ENCODE peak calls at places on chromosomes 2 and 18, in seven cellular contexts. One of them, this sample, is unnamed. For H3K9me2, the result is how much of the 10 kb centered on the place peaks cover.

GRCh38 chr2:69375494-69376353 is 11.3 kb downstream of the GFPT1 start:
- DNase-seq in OCI-LY7: peak
- DNase-seq in PC-9: no peak
- DNase-seq in GM23338: peak
- DNase-seq in Karpas-422: peak
- DNase-seq in PC-3: peak
- DNase-seq in HCT116: peak
- DNase-seq in this sample: peak

GRCh38 chr2:72081450-72081849 is 66.2 kb downstream of the CYP26B1 start:
- DNase-seq in PC-9: no peak
- DNase-seq in HCT116: no peak
- DNase-seq in GM23338: no peak
- DNase-seq in OCI-LY7: no peak
- DNase-seq in Karpas-422: no peak
- DNase-seq in PC-3: no peak
- DNase-seq in this sample: peak

GRCh38 chr2:2507471-2507997 is 176.5 kb upstream of the MYT1L start:
- DNase-seq in PC-9: no peak
- DNase-seq in PC-3: no peak
- DNase-seq in Karpas-422: no peak
- DNase-seq in HCT116: no peak
- DNase-seq in OCI-LY7: no peak
- DNase-seq in GM23338: no peak
- DNase-seq in this sample: no peak

GRCh38 chr2:25712455-25712854 is 39.1 kb upstream of the DTNB start:
- DNase-seq in PC-3: no peak
- DNase-seq in GM23338: no peak
- DNase-seq in Karpas-422: no peak
- DNase-seq in OCI-LY7: no peak
- DNase-seq in PC-9: no peak
- DNase-seq in HCT116: no peak
- DNase-seq in this sample: no peak

GRCh38 chr2:18378020-18378653 is 182.3 kb downstream of the RDH14 start:
- DNase-seq in Karpas-422: peak
- DNase-seq in PC-3: peak
- DNase-seq in GM23338: peak
- DNase-seq in HCT116: peak
- DNase-seq in OCI-LY7: peak
- DNase-seq in PC-9: peak
- DNase-seq in this sample: peak

GRCh38 chr18:14941256-14941655 is 193.3 kb downstream of the ANKRD30B start:
- DNase-seq in OCI-LY7: no peak
- DNase-seq in HCT116: no peak
- DNase-seq in PC-3: no peak
- DNase-seq in GM23338: no peak
- DNase-seq in PC-9: no peak
- DNase-seq in Karpas-422: no peak
- DNase-seq in this sample: no peak

GRCh38 chr18:37019157-37019571 is 190.2 kb downstream of the KIAA1328 start:
- DNase-seq in PC-9: peak
- DNase-seq in PC-3: peak
- DNase-seq in Karpas-422: peak
- DNase-seq in HCT116: no peak
- DNase-seq in OCI-LY7: no peak
- DNase-seq in GM23338: peak
- DNase-seq in this sample: peak

GRCh38 chr2:129174143-129174542 is 805.3 kb upstream of the RAB6C start:
- DNase-seq in GM23338: peak
- DNase-seq in PC-9: no peak
- DNase-seq in HCT116: no peak
- DNase-seq in PC-3: no peak
- DNase-seq in OCI-LY7: no peak
- DNase-seq in Karpas-422: no peak
- DNase-seq in this sample: no peak

GRCh38 chr2:165369131-165369935 is 100.2 kb upstream of the CSRNP3 start:
- DNase-seq in GM23338: peak
- DNase-seq in PC-9: no peak
- DNase-seq in PC-3: no peak
- DNase-seq in OCI-LY7: no peak
- DNase-seq in HCT116: no peak
- DNase-seq in Karpas-422: no peak
- DNase-seq in this sample: no peak

GRCh38 chr2:37318401-37318800 is 6.2 kb downstream of the PRKD3 start:
- DNase-seq in GM23338: no peak
- DNase-seq in Karpas-422: no peak
- DNase-seq in PC-3: no peak
- DNase-seq in OCI-LY7: peak
- DNase-seq in PC-9: no peak
- DNase-seq in HCT116: no peak
- DNase-seq in this sample: peak

GRCh38 chr2:182553483-182553882 is 126.6 kb upstream of the PDE1A start:
- DNase-seq in PC-3: no peak
- DNase-seq in Karpas-422: no peak
- DNase-seq in GM23338: no peak
- DNase-seq in OCI-LY7: no peak
- DNase-seq in PC-9: no peak
- DNase-seq in HCT116: no peak
- DNase-seq in this sample: no peak

GRCh38 chr2:223041527-223042109 is 10.4 kb upstream of the KCNE4 start:
- DNase-seq in PC-9: peak
- DNase-seq in Karpas-422: no peak
- DNase-seq in OCI-LY7: no peak
- DNase-seq in HCT116: peak
- DNase-seq in GM23338: no peak
- DNase-seq in PC-3: peak
- DNase-seq in this sample: peak

GRCh38 chr18:8561123-8561905 is 47.9 kb upstream of the RAB12 start:
- DNase-seq in Karpas-422: no peak
- DNase-seq in HCT116: no peak
- DNase-seq in PC-3: no peak
- DNase-seq in OCI-LY7: no peak
- DNase-seq in GM23338: no peak
- DNase-seq in PC-9: no peak
- DNase-seq in this sample: no peak

GRCh38 chr18:8559612-8560011 is 49.6 kb upstream of the RAB12 start:
- DNase-seq in GM23338: no peak
- DNase-seq in OCI-LY7: no peak
- DNase-seq in PC-3: peak
- DNase-seq in Karpas-422: no peak
- DNase-seq in PC-9: no peak
- DNase-seq in HCT116: no peak
- DNase-seq in this sample: peak

GRCh38 chr18:8562065-8562464 is 47.2 kb upstream of the RAB12 start:
- DNase-seq in HCT116: no peak
- DNase-seq in GM23338: no peak
- DNase-seq in Karpas-422: no peak
- DNase-seq in OCI-LY7: no peak
- DNase-seq in PC-9: no peak
- DNase-seq in PC-3: no peak
- DNase-seq in this sample: no peak

DNA sequence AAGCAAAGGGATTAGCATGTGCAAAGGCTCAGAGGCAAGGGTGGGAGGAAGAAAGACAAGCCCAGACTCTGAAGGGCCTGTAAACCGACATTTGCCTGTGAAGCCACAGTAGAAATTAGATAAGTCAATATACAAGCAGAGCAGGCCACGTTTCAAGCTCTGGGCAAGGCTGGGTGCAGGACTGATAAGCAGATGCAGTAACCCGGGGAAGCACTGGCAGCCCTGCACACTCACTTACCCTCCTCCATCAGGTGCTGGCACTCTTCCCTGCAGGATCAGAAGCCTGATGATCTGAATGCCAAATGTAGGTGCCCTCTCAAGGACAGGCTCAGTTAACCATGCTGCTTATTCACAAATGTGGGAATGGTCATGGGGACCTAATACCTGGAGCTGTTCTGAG is 46.3 kb upstream of the RAB12 start:
- DNase-seq in OCI-LY7: no peak
- DNase-seq in PC-3: no peak
- DNase-seq in Karpas-422: no peak
- DNase-seq in GM23338: no peak
- DNase-seq in PC-9: no peak
- DNase-seq in HCT116: no peak
- DNase-seq in this sample: no peak
- H3K9me2 ChIP-seq in OCI-LY7: under half
- H3K9me2 ChIP-seq in PC-3: under half
- H3K9me2 ChIP-seq in Karpas-422: under half
- H3K9me2 ChIP-seq in GM23338: under half
- H3K9me2 ChIP-seq in PC-9: under half
- H3K9me2 ChIP-seq in HCT116: under half
- H3K9me2 ChIP-seq in this sample: under half

DNA sequence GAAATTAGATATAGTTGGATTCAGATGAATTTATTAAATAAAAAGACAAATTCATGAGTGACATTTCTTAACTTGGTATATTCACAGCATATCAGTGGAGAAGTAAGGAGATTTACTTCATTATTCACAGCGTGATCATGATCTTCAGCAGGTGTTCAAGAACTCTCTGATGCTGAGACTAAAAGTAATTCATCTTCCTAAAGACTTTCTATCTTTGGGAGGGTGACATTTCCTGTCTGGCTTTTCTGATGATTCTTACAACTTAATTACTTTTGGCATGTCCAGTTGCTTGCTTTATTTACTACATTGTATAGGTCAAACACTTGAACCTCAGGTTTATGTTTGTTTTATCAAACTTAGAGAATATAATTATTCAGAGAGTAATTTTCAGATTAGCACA is 224.6 kb downstream of the PLCL1 start:
- DNase-seq in GM23338: no peak
- DNase-seq in OCI-LY7: no peak
- DNase-seq in PC-3: no peak
- DNase-seq in Karpas-422: no peak
- DNase-seq in PC-9: no peak
- DNase-seq in HCT116: no peak
- DNase-seq in this sample: no peak
- H3K9me2 ChIP-seq in GM23338: under half
- H3K9me2 ChIP-seq in OCI-LY7: under half
- H3K9me2 ChIP-seq in PC-3: under half
- H3K9me2 ChIP-seq in Karpas-422: under half
- H3K9me2 ChIP-seq in PC-9: under half
- H3K9me2 ChIP-seq in HCT116: under half
- H3K9me2 ChIP-seq in this sample: under half

GRCh38 chr2:217638031-217638430 is 364.8 kb downstream of the TNS1 start:
- DNase-seq in PC-9: no peak
- DNase-seq in PC-3: no peak
- DNase-seq in HCT116: no peak
- DNase-seq in OCI-LY7: no peak
- DNase-seq in Karpas-422: no peak
- DNase-seq in GM23338: no peak
- DNase-seq in this sample: no peak

GRCh38 chr2:217637268-217637615 is 365.6 kb downstream of the TNS1 start:
- DNase-seq in HCT116: no peak
- DNase-seq in PC-3: no peak
- DNase-seq in GM23338: no peak
- DNase-seq in PC-9: no peak
- DNase-seq in Karpas-422: no peak
- DNase-seq in OCI-LY7: no peak
- DNase-seq in this sample: no peak

GRCh38 chr2:217638533-217638932 is 364.3 kb downstream of the TNS1 start:
- DNase-seq in GM23338: no peak
- DNase-seq in Karpas-422: no peak
- DNase-seq in PC-9: no peak
- DNase-seq in OCI-LY7: no peak
- DNase-seq in HCT116: no peak
- DNase-seq in PC-3: no peak
- DNase-seq in this sample: no peak

GRCh38 chr2:217641987-217642386 is 360.8 kb downstream of the TNS1 start:
- DNase-seq in GM23338: no peak
- DNase-seq in PC-3: no peak
- DNase-seq in HCT116: no peak
- DNase-seq in Karpas-422: no peak
- DNase-seq in OCI-LY7: no peak
- DNase-seq in PC-9: no peak
- DNase-seq in this sample: no peak

DNA sequence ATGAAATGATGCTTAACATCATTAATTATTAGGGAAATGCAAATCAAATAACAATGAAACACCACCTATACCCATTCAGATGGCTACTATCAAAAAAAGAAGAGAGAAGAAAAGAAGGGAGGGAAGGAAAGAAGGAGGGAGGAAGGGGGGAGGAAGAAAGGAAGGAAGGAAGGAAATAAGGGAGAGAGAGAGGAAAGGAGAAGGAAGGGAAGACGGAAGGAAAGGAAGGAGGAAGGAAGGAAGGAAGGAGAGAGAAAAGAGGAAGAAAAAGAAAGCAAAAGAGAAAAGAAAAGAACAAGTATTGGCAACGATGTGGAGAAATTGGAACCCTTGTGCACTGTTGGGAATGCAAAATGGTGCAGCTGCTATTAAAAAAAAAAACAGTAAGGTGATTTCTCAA is 363.3 kb downstream of the TNS1 start:
- DNase-seq in GM23338: no peak
- DNase-seq in OCI-LY7: no peak
- DNase-seq in PC-3: no peak
- DNase-seq in PC-9: no peak
- DNase-seq in HCT116: no peak
- DNase-seq in Karpas-422: no peak
- DNase-seq in this sample: no peak
- H3K9me2 ChIP-seq in GM23338: under half
- H3K9me2 ChIP-seq in OCI-LY7: under half
- H3K9me2 ChIP-seq in PC-3: under half
- H3K9me2 ChIP-seq in PC-9: under half
- H3K9me2 ChIP-seq in HCT116: under half
- H3K9me2 ChIP-seq in Karpas-422: under half
- H3K9me2 ChIP-seq in this sample: under half

GRCh38 chr2:233031556-233032500 is 644 bp upstream of the NEU2 start:
- DNase-seq in OCI-LY7: no peak
- DNase-seq in GM23338: peak
- DNase-seq in Karpas-422: no peak
- DNase-seq in PC-9: no peak
- DNase-seq in HCT116: no peak
- DNase-seq in PC-3: no peak
- DNase-seq in this sample: no peak

GRCh38 chr2:233035426-233036161 is 3.1 kb downstream of the NEU2 start:
- DNase-seq in GM23338: no peak
- DNase-seq in PC-9: no peak
- DNase-seq in HCT116: no peak
- DNase-seq in PC-3: no peak
- DNase-seq in Karpas-422: no peak
- DNase-seq in OCI-LY7: no peak
- DNase-seq in this sample: no peak

GRCh38 chr2:233032551-233033320 is at the start of gene NEU2:
- DNase-seq in HCT116: no peak
- DNase-seq in GM23338: no peak
- DNase-seq in Karpas-422: no peak
- DNase-seq in PC-9: no peak
- DNase-seq in PC-3: no peak
- DNase-seq in OCI-LY7: no peak
- DNase-seq in this sample: peak

GRCh38 chr2:233034091-233034882 is 1.8 kb downstream of the NEU2 start:
- DNase-seq in Karpas-422: no peak
- DNase-seq in GM23338: no peak
- DNase-seq in HCT116: no peak
- DNase-seq in OCI-LY7: no peak
- DNase-seq in PC-9: no peak
- DNase-seq in PC-3: no peak
- DNase-seq in this sample: no peak

DNA sequence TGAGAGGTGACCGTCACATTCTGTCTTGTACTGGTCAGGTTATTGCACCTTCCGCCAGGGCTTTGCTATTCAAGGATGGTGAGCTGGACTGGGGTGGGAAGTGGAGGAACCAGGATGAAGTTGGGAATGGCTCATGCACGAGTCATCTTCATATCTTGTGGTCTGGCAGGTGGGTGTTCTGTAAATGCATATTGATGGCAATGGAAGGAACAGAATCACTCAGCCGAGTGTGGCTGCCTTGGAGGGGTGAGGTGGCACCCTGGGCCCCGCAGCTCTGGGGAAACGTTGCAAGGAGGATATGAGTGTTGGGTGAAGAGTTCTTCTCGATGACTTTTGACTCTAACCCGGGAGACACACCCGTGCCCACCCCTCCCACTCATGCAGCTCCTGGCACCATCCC is 1.2 kb downstream of the NEU2 start:
- DNase-seq in Karpas-422: no peak
- DNase-seq in PC-3: peak
- DNase-seq in OCI-LY7: no peak
- DNase-seq in HCT116: no peak
- DNase-seq in PC-9: peak
- DNase-seq in GM23338: no peak
- DNase-seq in this sample: peak
- H3K9me2 ChIP-seq in Karpas-422: under half
- H3K9me2 ChIP-seq in PC-3: under half
- H3K9me2 ChIP-seq in OCI-LY7: under half
- H3K9me2 ChIP-seq in HCT116: under half
- H3K9me2 ChIP-seq in PC-9: under half
- H3K9me2 ChIP-seq in GM23338: under half
- H3K9me2 ChIP-seq in this sample: under half

This sample was measured in GM23248.